ENCODE peak calls at places on chromosomes 1 and 21, in four cellular contexts. One of them, this sample, is unnamed.
A peak's percentile ranks its signal among the peaks of the same experiment; 100 is the strongest.

GRCh38 chr1:196723325-196724185 is 51.1 kb upstream of the CFHR3 start:
- DNase-seq in glutamatergic neuron: peak; percentile 70
- DNase-seq in neural progenitor cell: peak; percentile 77
- DNase-seq in osteoblast: no peak
- DNase-seq in this sample: peak; percentile 27

GRCh38 chr1:170556910-170557309 is 24.9 kb downstream of the GORAB start:
- DNase-seq in glutamatergic neuron: no peak
- DNase-seq in neural progenitor cell: no peak
- DNase-seq in osteoblast: no peak
- DNase-seq in this sample: no peak

GRCh38 chr1:220219136-220219442 is 53.2 kb downstream of the RAB3GAP2 start:
- DNase-seq in glutamatergic neuron: no peak
- DNase-seq in neural progenitor cell: no peak
- DNase-seq in osteoblast: no peak
- DNase-seq in this sample: no peak

GRCh38 chr1:48790397-48790796 is 13.7 kb upstream of the BEND5 start:
- DNase-seq in glutamatergic neuron: no peak
- DNase-seq in neural progenitor cell: no peak
- DNase-seq in osteoblast: no peak
- DNase-seq in this sample: no peak

GRCh38 chr1:197312163-197312562 is 44.1 kb downstream of the CRB1 start:
- DNase-seq in glutamatergic neuron: no peak
- DNase-seq in neural progenitor cell: no peak
- DNase-seq in osteoblast: no peak
- DNase-seq in this sample: no peak

GRCh38 chr1:8540266-8540926 is 222.5 kb downstream of the SLC45A1 start:
- DNase-seq in glutamatergic neuron: no peak
- DNase-seq in neural progenitor cell: no peak
- DNase-seq in osteoblast: no peak
- DNase-seq in this sample: no peak

GRCh38 chr1:209797978-209798639 is 7.8 kb downstream of the IRF6 start:
- DNase-seq in glutamatergic neuron: no peak
- DNase-seq in neural progenitor cell: no peak
- DNase-seq in osteoblast: no peak
- DNase-seq in this sample: no peak

GRCh38 chr1:36602189-36602588 is 119.5 kb upstream of the CSF3R start:
- DNase-seq in glutamatergic neuron: no peak
- DNase-seq in neural progenitor cell: peak; percentile 68
- DNase-seq in osteoblast: no peak
- DNase-seq in this sample: no peak

GRCh38 chr1:209774592-209774991 is 9.8 kb downstream of the C1orf74 start:
- DNase-seq in glutamatergic neuron: no peak
- DNase-seq in neural progenitor cell: no peak
- DNase-seq in osteoblast: no peak
- DNase-seq in this sample: no peak

GRCh38 chr1:29933110-29933509 is 696.8 kb downstream of the PTPRU start:
- DNase-seq in glutamatergic neuron: no peak
- DNase-seq in neural progenitor cell: no peak
- DNase-seq in osteoblast: no peak
- DNase-seq in this sample: no peak

GRCh38 chr1:228212966-228213844 is 5.4 kb downstream of the OBSCN start:
- DNase-seq in glutamatergic neuron: peak; percentile 91
- DNase-seq in neural progenitor cell: peak; percentile 94
- DNase-seq in osteoblast: peak; percentile 100
- DNase-seq in this sample: peak; percentile 71

GRCh38 chr1:226092955-226093354 is 30.4 kb downstream of the H3-3A start:
- DNase-seq in glutamatergic neuron: no peak
- DNase-seq in neural progenitor cell: no peak
- DNase-seq in osteoblast: no peak
- DNase-seq in this sample: no peak

GRCh38 chr1:109805486-109806180 is 41.9 kb upstream of the EPS8L3 start:
- DNase-seq in glutamatergic neuron: no peak
- DNase-seq in neural progenitor cell: no peak
- DNase-seq in osteoblast: no peak
- DNase-seq in this sample: no peak

GRCh38 chr1:225462714-225463574 is 35.1 kb upstream of the LBR start:
- DNase-seq in glutamatergic neuron: no peak
- DNase-seq in neural progenitor cell: peak; percentile 41
- DNase-seq in osteoblast: no peak
- DNase-seq in this sample: no peak

GRCh38 chr1:117208580-117208979 is 2.1 kb downstream of the VTCN1 start:
- DNase-seq in glutamatergic neuron: no peak
- DNase-seq in neural progenitor cell: no peak
- DNase-seq in osteoblast: no peak
- DNase-seq in this sample: no peak

GRCh38 chr1:234866007-234866866 is 256.3 kb upstream of the IRF2BP2 start:
- DNase-seq in glutamatergic neuron: no peak
- DNase-seq in neural progenitor cell: no peak
- DNase-seq in osteoblast: peak; percentile 93
- DNase-seq in this sample: no peak

GRCh38 chr1:202365092-202365815 is 16.8 kb downstream of the PPP1R12B start:
- DNase-seq in glutamatergic neuron: no peak
- DNase-seq in neural progenitor cell: no peak
- DNase-seq in osteoblast: no peak
- DNase-seq in this sample: no peak

GRCh38 chr21:31156662-31157061 is 118.4 kb upstream of the KRTAP19-8 start:
- DNase-seq in glutamatergic neuron: no peak
- DNase-seq in neural progenitor cell: no peak
- DNase-seq in osteoblast: no peak
- DNase-seq in this sample: no peak

GRCh38 chr1:155012052-155012546 is 9.5 kb downstream of the ZBTB7B start:
- DNase-seq in glutamatergic neuron: peak; percentile 78
- DNase-seq in neural progenitor cell: peak; percentile 89
- DNase-seq in osteoblast: peak; percentile 92
- DNase-seq in this sample: no peak

GRCh38 chr1:151720190-151720953 is 950 bp upstream of the RIIAD1 start:
- DNase-seq in glutamatergic neuron: no peak
- DNase-seq in neural progenitor cell: no peak
- DNase-seq in osteoblast: peak; percentile 90
- DNase-seq in this sample: no peak

GRCh38 chr1:59266927-59267293 is 30.0 kb upstream of the FGGY start:
- DNase-seq in glutamatergic neuron: no peak
- DNase-seq in neural progenitor cell: no peak
- DNase-seq in osteoblast: no peak
- DNase-seq in this sample: no peak

GRCh38 chr21:44089001-44089911 is 17.9 kb upstream of the PWP2 start:
- DNase-seq in glutamatergic neuron: no peak
- DNase-seq in neural progenitor cell: no peak
- DNase-seq in osteoblast: peak; percentile 19
- DNase-seq in this sample: no peak

GRCh38 chr1:63835075-63835633 is 61.3 kb downstream of the ROR1 start:
- DNase-seq in glutamatergic neuron: no peak
- DNase-seq in neural progenitor cell: no peak
- DNase-seq in osteoblast: no peak
- DNase-seq in this sample: no peak

GRCh38 chr1:39900662-39901485 is 843 bp downstream of the MYCL start:
- DNase-seq in glutamatergic neuron: peak; percentile 71
- DNase-seq in neural progenitor cell: peak; percentile 60
- DNase-seq in osteoblast: peak; percentile 94
- DNase-seq in this sample: peak; percentile 27

GRCh38 chr1:193909406-193909805 is 723.0 kb upstream of the B3GALT2 start:
- DNase-seq in glutamatergic neuron: no peak
- DNase-seq in neural progenitor cell: no peak
- DNase-seq in osteoblast: no peak
- DNase-seq in this sample: no peak

GRCh38 chr1:24189528-24189927 is 2.4 kb upstream of the IFNLR1 start:
- DNase-seq in glutamatergic neuron: no peak
- DNase-seq in neural progenitor cell: no peak
- DNase-seq in osteoblast: no peak
- DNase-seq in this sample: no peak

GRCh38 chr1:163561570-163562295 is 240.0 kb downstream of the NUF2 start:
- DNase-seq in glutamatergic neuron: no peak
- DNase-seq in neural progenitor cell: peak; percentile 85
- DNase-seq in osteoblast: no peak
- DNase-seq in this sample: no peak

GRCh38 chr1:180168786-180169640 is 14.3 kb downstream of the QSOX1 start:
- DNase-seq in glutamatergic neuron: peak; percentile 76
- DNase-seq in neural progenitor cell: peak; percentile 68
- DNase-seq in osteoblast: peak; percentile 77
- DNase-seq in this sample: peak; percentile 49

GRCh38 chr1:240591078-240591477 is 20.9 kb downstream of the GREM2 start:
- DNase-seq in glutamatergic neuron: no peak
- DNase-seq in neural progenitor cell: no peak
- DNase-seq in osteoblast: no peak
- DNase-seq in this sample: no peak

GRCh38 chr1:240562111-240562590 is 49.8 kb downstream of the GREM2 start:
- DNase-seq in glutamatergic neuron: peak; percentile 24
- DNase-seq in neural progenitor cell: no peak
- DNase-seq in osteoblast: no peak
- DNase-seq in this sample: no peak

GRCh38 chr1:2435746-2436355 is 23.5 kb upstream of the PEX10 start:
- DNase-seq in glutamatergic neuron: no peak
- DNase-seq in neural progenitor cell: no peak
- DNase-seq in osteoblast: no peak
- DNase-seq in this sample: no peak

GRCh38 chr1:25832336-25833037 is 12.7 kb downstream of the MTFR1L start:
- DNase-seq in glutamatergic neuron: no peak
- DNase-seq in neural progenitor cell: no peak
- DNase-seq in osteoblast: no peak
- DNase-seq in this sample: no peak

GRCh38 chr1:30648408-30649000 is 74.9 kb downstream of the MATN1 start:
- DNase-seq in glutamatergic neuron: no peak
- DNase-seq in neural progenitor cell: no peak
- DNase-seq in osteoblast: no peak
- DNase-seq in this sample: no peak

GRCh38 chr1:83701396-83701795 is 297.5 kb downstream of the TTLL7 start:
- DNase-seq in glutamatergic neuron: no peak
- DNase-seq in neural progenitor cell: no peak
- DNase-seq in osteoblast: no peak
- DNase-seq in this sample: no peak

GRCh38 chr1:27940297-27940696 is 5.5 kb downstream of the SMPDL3B start:
- DNase-seq in glutamatergic neuron: peak; percentile 46
- DNase-seq in neural progenitor cell: peak; percentile 63
- DNase-seq in osteoblast: peak; percentile 68
- DNase-seq in this sample: peak; percentile 36

GRCh38 chr1:183645453-183646024 is 7.6 kb downstream of the APOBEC4 start:
- DNase-seq in glutamatergic neuron: no peak
- DNase-seq in neural progenitor cell: no peak
- DNase-seq in osteoblast: no peak
- DNase-seq in this sample: no peak

GRCh38 chr1:113541108-113541507 is 150.8 kb downstream of the MAGI3 start:
- DNase-seq in glutamatergic neuron: no peak
- DNase-seq in neural progenitor cell: no peak
- DNase-seq in osteoblast: no peak
- DNase-seq in this sample: no peak

DNA sequence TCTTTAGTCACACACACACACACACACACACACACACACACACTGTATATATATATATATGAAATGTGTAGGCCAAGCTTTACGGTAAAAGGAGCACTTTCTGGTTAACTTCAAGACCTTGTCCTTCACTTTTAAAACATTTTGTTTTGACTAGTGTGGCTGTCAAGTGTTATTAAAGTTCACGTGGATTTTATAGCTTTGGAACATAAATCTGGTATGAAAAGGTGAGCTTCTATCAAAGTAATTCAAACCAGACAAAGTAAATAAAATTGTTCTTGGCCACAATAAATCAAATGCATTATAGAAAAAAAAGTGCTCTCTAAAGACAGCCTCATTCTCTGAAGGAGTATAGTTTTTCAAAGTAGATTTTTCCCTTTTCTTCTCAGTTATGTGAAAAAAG is 324.7 kb downstream of the RYR2 start:
- DNase-seq in glutamatergic neuron: no peak
- DNase-seq in neural progenitor cell: no peak
- DNase-seq in osteoblast: no peak
- DNase-seq in this sample: no peak
- TF ChIP-seq CTCF in glutamatergic neuron: no peak
- TF ChIP-seq CTCF in neural progenitor cell: no peak
- TF ChIP-seq CTCF in osteoblast: no peak
- TF ChIP-seq CTCF in this sample: no peak

GRCh38 chr21:35436899-35437298 is 387.8 kb upstream of the RUNX1 start:
- DNase-seq in glutamatergic neuron: no peak
- DNase-seq in neural progenitor cell: no peak
- DNase-seq in osteoblast: no peak
- DNase-seq in this sample: no peak

GRCh38 chr21:35444391-35444790 is 395.3 kb upstream of the RUNX1 start:
- DNase-seq in glutamatergic neuron: no peak
- DNase-seq in neural progenitor cell: no peak
- DNase-seq in osteoblast: no peak
- DNase-seq in this sample: no peak

GRCh38 chr21:35437941-35438340 is 388.8 kb upstream of the RUNX1 start:
- DNase-seq in glutamatergic neuron: no peak
- DNase-seq in neural progenitor cell: no peak
- DNase-seq in osteoblast: no peak
- DNase-seq in this sample: no peak

GRCh38 chr21:35438643-35439404 is 389.7 kb upstream of the RUNX1 start:
- DNase-seq in glutamatergic neuron: no peak
- DNase-seq in neural progenitor cell: no peak
- DNase-seq in osteoblast: no peak
- DNase-seq in this sample: no peak

GRCh38 chr21:35441868-35442582 is 392.9 kb upstream of the RUNX1 start:
- DNase-seq in glutamatergic neuron: no peak
- DNase-seq in neural progenitor cell: no peak
- DNase-seq in osteoblast: no peak
- DNase-seq in this sample: no peak
- TF ChIP-seq CTCF in glutamatergic neuron: no peak
- TF ChIP-seq CTCF in neural progenitor cell: no peak
- TF ChIP-seq CTCF in osteoblast: peak; percentile 19
- TF ChIP-seq CTCF in this sample: peak; percentile 29

DNA sequence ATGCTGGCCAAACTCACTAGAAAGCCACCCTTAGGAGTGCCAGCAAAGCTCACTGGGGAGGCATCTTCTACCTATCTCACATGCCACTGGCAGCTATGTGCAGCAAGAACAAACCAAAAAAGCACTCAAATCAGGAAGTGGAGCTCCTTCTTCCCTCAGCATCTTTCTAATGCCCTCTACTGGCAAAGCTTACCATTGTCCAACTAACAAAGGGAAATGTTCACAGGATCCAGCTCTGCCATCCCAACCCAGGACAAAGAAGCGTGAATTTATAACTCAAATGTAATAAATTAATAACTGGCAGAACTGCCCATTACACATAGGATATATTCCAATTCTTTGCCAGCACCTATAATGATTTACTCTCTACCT is 38.9 kb downstream of the LEPR start:
- DNase-seq in glutamatergic neuron: no peak
- DNase-seq in neural progenitor cell: peak; percentile 41
- DNase-seq in osteoblast: peak; percentile 76
- DNase-seq in this sample: no peak
- TF ChIP-seq CTCF in glutamatergic neuron: no peak
- TF ChIP-seq CTCF in neural progenitor cell: peak; percentile 60
- TF ChIP-seq CTCF in osteoblast: peak; percentile 65
- TF ChIP-seq CTCF in this sample: peak; percentile 57

GRCh38 chr1:47659141-47659540 is 221.3 kb downstream of the FOXD2 start:
- DNase-seq in glutamatergic neuron: no peak
- DNase-seq in neural progenitor cell: peak; percentile 79
- DNase-seq in osteoblast: no peak
- DNase-seq in this sample: no peak

GRCh38 chr1:47660622-47661021 is 222.8 kb downstream of the FOXD2 start:
- DNase-seq in glutamatergic neuron: no peak
- DNase-seq in neural progenitor cell: no peak
- DNase-seq in osteoblast: no peak
- DNase-seq in this sample: no peak

GRCh38 chr1:47658161-47658920 is 220.5 kb downstream of the FOXD2 start:
- DNase-seq in glutamatergic neuron: no peak
- DNase-seq in neural progenitor cell: no peak
- DNase-seq in osteoblast: no peak
- DNase-seq in this sample: no peak

GRCh38 chr1:47655521-47656300 is 217.9 kb downstream of the FOXD2 start:
- DNase-seq in glutamatergic neuron: no peak
- DNase-seq in neural progenitor cell: no peak
- DNase-seq in osteoblast: no peak
- DNase-seq in this sample: no peak

GRCh38 chr1:47656719-47657685 is 219.2 kb downstream of the FOXD2 start:
- DNase-seq in glutamatergic neuron: no peak
- DNase-seq in neural progenitor cell: no peak
- DNase-seq in osteoblast: peak; percentile 80
- DNase-seq in this sample: no peak
- TF ChIP-seq CTCF in glutamatergic neuron: no peak
- TF ChIP-seq CTCF in neural progenitor cell: no peak
- TF ChIP-seq CTCF in osteoblast: no peak
- TF ChIP-seq CTCF in this sample: no peak